ENCODE peak calls at places on chromosomes 1 and 21, in six cellular contexts. One of them, this sample, is unnamed.

GRCh38 chr1:212950243-212951057 is at the start of gene VASH2:
- DNase-seq in pancreas: peak; percentile 65
- DNase-seq in ovary: peak; percentile 28
- DNase-seq in HFF-Myc: no peak
- DNase-seq in cardiac fibroblast: peak; percentile 70
- DNase-seq in uterus: peak; percentile 79
- DNase-seq in this sample: no peak

GRCh38 chr1:86435327-86435726 is 11.4 kb downstream of the CLCA2 start:
- DNase-seq in HFF-Myc: no peak
- DNase-seq in cardiac fibroblast: no peak
- DNase-seq in uterus: no peak
- DNase-seq in ovary: no peak
- DNase-seq in pancreas: no peak
- DNase-seq in this sample: no peak

GRCh38 chr1:87603636-87604035 is 275.0 kb downstream of the LMO4 start:
- DNase-seq in ovary: no peak
- DNase-seq in uterus: no peak
- DNase-seq in pancreas: no peak
- DNase-seq in cardiac fibroblast: no peak
- DNase-seq in HFF-Myc: no peak
- DNase-seq in this sample: no peak

GRCh38 chr1:202155478-202156021 is 4.9 kb downstream of the PTPN7 start:
- DNase-seq in uterus: no peak
- DNase-seq in pancreas: no peak
- DNase-seq in HFF-Myc: no peak
- DNase-seq in cardiac fibroblast: peak; percentile 16
- DNase-seq in ovary: no peak
- DNase-seq in this sample: no peak

GRCh38 chr1:8814870-8815269 is 2.6 kb downstream of the RERE start:
- DNase-seq in uterus: no peak
- DNase-seq in pancreas: no peak
- DNase-seq in cardiac fibroblast: no peak
- DNase-seq in ovary: no peak
- DNase-seq in HFF-Myc: no peak
- DNase-seq in this sample: no peak

GRCh38 chr1:60916926-60917325 is 165.4 kb upstream of the NFIA start:
- DNase-seq in ovary: no peak
- DNase-seq in pancreas: no peak
- DNase-seq in HFF-Myc: no peak
- DNase-seq in uterus: no peak
- DNase-seq in cardiac fibroblast: no peak
- DNase-seq in this sample: no peak

GRCh38 chr1:19643602-19644419 is at the start of gene NBL1:
- DNase-seq in cardiac fibroblast: peak; percentile 79
- DNase-seq in ovary: peak; percentile 86
- DNase-seq in uterus: peak; percentile 83
- DNase-seq in pancreas: peak; percentile 33
- DNase-seq in HFF-Myc: no peak
- DNase-seq in this sample: no peak

GRCh38 chr1:24438423-24438901 is 22.9 kb downstream of the NIPAL3 start:
- DNase-seq in HFF-Myc: no peak
- DNase-seq in uterus: peak; percentile 59
- DNase-seq in ovary: no peak
- DNase-seq in cardiac fibroblast: peak; percentile 38
- DNase-seq in pancreas: no peak
- DNase-seq in this sample: no peak

GRCh38 chr21:38645282-38645681 is 147.0 kb upstream of the ERG start:
- DNase-seq in cardiac fibroblast: peak; percentile 32
- DNase-seq in ovary: no peak
- DNase-seq in uterus: no peak
- DNase-seq in HFF-Myc: peak; percentile 25
- DNase-seq in pancreas: no peak
- DNase-seq in this sample: no peak

GRCh38 chr21:41634858-41635257 is 126.9 kb upstream of the TMPRSS2 start:
- DNase-seq in pancreas: no peak
- DNase-seq in uterus: no peak
- DNase-seq in HFF-Myc: no peak
- DNase-seq in ovary: no peak
- DNase-seq in cardiac fibroblast: peak; percentile 26
- DNase-seq in this sample: peak; percentile 46

GRCh38 chr1:107740574-107740973 is 224.4 kb downstream of the VAV3 start:
- DNase-seq in uterus: no peak
- DNase-seq in ovary: no peak
- DNase-seq in pancreas: no peak
- DNase-seq in HFF-Myc: no peak
- DNase-seq in cardiac fibroblast: no peak
- DNase-seq in this sample: no peak

GRCh38 chr1:107741242-107741641 is 223.7 kb downstream of the VAV3 start:
- DNase-seq in ovary: no peak
- DNase-seq in cardiac fibroblast: no peak
- DNase-seq in pancreas: no peak
- DNase-seq in HFF-Myc: no peak
- DNase-seq in uterus: no peak
- DNase-seq in this sample: no peak

GRCh38 chr1:107739183-107739582 is 225.8 kb downstream of the VAV3 start:
- DNase-seq in uterus: no peak
- DNase-seq in HFF-Myc: no peak
- DNase-seq in pancreas: no peak
- DNase-seq in cardiac fibroblast: no peak
- DNase-seq in ovary: no peak
- DNase-seq in this sample: no peak

GRCh38 chr1:107739651-107740050 is 225.3 kb downstream of the VAV3 start:
- DNase-seq in HFF-Myc: no peak
- DNase-seq in uterus: no peak
- DNase-seq in pancreas: no peak
- DNase-seq in ovary: no peak
- DNase-seq in cardiac fibroblast: no peak
- DNase-seq in this sample: no peak
- TF ChIP-seq CTCF in HFF-Myc: peak; percentile 9
- TF ChIP-seq CTCF in uterus: no peak
- TF ChIP-seq CTCF in pancreas: no peak
- TF ChIP-seq CTCF in ovary: no peak
- TF ChIP-seq CTCF in cardiac fibroblast: no peak
- TF ChIP-seq CTCF in this sample: no peak

DNA sequence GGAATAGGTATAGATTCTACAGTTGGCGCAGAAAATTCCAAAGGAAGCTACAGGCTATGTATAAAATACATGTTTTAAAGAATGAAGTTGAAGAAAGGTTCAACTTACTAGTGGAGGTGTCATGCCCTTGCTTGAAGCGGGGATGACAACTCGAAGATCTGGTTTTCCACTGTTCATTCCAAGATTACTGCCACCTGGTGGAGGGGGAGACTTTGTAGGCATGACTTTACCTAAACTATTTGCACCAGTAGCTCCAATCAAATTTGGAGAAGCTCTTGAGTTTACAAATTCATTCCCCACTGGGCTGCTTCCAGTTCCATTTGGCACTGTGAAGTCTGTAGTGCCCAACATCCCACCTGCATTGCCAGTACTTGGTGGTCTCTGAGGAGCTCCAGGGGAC is 81.7 kb downstream of the AXDND1 start:
- DNase-seq in HFF-Myc: no peak
- DNase-seq in pancreas: no peak
- DNase-seq in ovary: no peak
- DNase-seq in uterus: no peak
- DNase-seq in cardiac fibroblast: no peak
- DNase-seq in this sample: no peak
- TF ChIP-seq CTCF in HFF-Myc: peak; percentile 39
- TF ChIP-seq CTCF in pancreas: no peak
- TF ChIP-seq CTCF in ovary: no peak
- TF ChIP-seq CTCF in uterus: no peak
- TF ChIP-seq CTCF in cardiac fibroblast: no peak
- TF ChIP-seq CTCF in this sample: peak; percentile 45

GRCh38 chr1:218872026-218872425 is 301.7 kb upstream of the LYPLAL1 start:
- DNase-seq in uterus: no peak
- DNase-seq in pancreas: no peak
- DNase-seq in HFF-Myc: no peak
- DNase-seq in ovary: no peak
- DNase-seq in cardiac fibroblast: no peak
- DNase-seq in this sample: no peak

GRCh38 chr1:218874313-218874712 is 299.4 kb upstream of the LYPLAL1 start:
- DNase-seq in pancreas: no peak
- DNase-seq in cardiac fibroblast: peak; percentile 93
- DNase-seq in ovary: no peak
- DNase-seq in uterus: no peak
- DNase-seq in HFF-Myc: no peak
- DNase-seq in this sample: no peak

GRCh38 chr1:218878369-218878768 is 295.3 kb upstream of the LYPLAL1 start:
- DNase-seq in HFF-Myc: no peak
- DNase-seq in uterus: no peak
- DNase-seq in cardiac fibroblast: peak; percentile 54
- DNase-seq in ovary: no peak
- DNase-seq in pancreas: no peak
- DNase-seq in this sample: no peak

GRCh38 chr1:218872928-218873327 is 300.8 kb upstream of the LYPLAL1 start:
- DNase-seq in uterus: no peak
- DNase-seq in HFF-Myc: no peak
- DNase-seq in pancreas: no peak
- DNase-seq in ovary: no peak
- DNase-seq in cardiac fibroblast: no peak
- DNase-seq in this sample: no peak

GRCh38 chr1:218874801-218875400 is 298.8 kb upstream of the LYPLAL1 start:
- DNase-seq in uterus: no peak
- DNase-seq in cardiac fibroblast: no peak
- DNase-seq in pancreas: no peak
- DNase-seq in HFF-Myc: no peak
- DNase-seq in ovary: no peak
- DNase-seq in this sample: no peak
- TF ChIP-seq CTCF in uterus: no peak
- TF ChIP-seq CTCF in cardiac fibroblast: no peak
- TF ChIP-seq CTCF in pancreas: no peak
- TF ChIP-seq CTCF in HFF-Myc: no peak
- TF ChIP-seq CTCF in ovary: no peak
- TF ChIP-seq CTCF in this sample: no peak

GRCh38 chr1:31397360-31398095 is 15.5 kb upstream of the SERINC2 start:
- DNase-seq in HFF-Myc: no peak
- DNase-seq in pancreas: no peak
- DNase-seq in uterus: no peak
- DNase-seq in cardiac fibroblast: no peak
- DNase-seq in ovary: no peak
- DNase-seq in this sample: no peak

GRCh38 chr1:31394628-31395193 is 18.3 kb upstream of the SERINC2 start:
- DNase-seq in uterus: peak; percentile 75
- DNase-seq in cardiac fibroblast: peak; percentile 70
- DNase-seq in pancreas: peak; percentile 89
- DNase-seq in ovary: peak; percentile 72
- DNase-seq in HFF-Myc: no peak
- DNase-seq in this sample: no peak

GRCh38 chr1:31393463-31393862 is 19.6 kb upstream of the SERINC2 start:
- DNase-seq in uterus: no peak
- DNase-seq in cardiac fibroblast: no peak
- DNase-seq in ovary: no peak
- DNase-seq in HFF-Myc: no peak
- DNase-seq in pancreas: no peak
- DNase-seq in this sample: no peak

GRCh38 chr1:31398246-31398645 is 14.8 kb upstream of the SERINC2 start:
- DNase-seq in ovary: no peak
- DNase-seq in uterus: no peak
- DNase-seq in cardiac fibroblast: no peak
- DNase-seq in pancreas: no peak
- DNase-seq in HFF-Myc: no peak
- DNase-seq in this sample: no peak

GRCh38 chr1:31396633-31397351 is 16.2 kb upstream of the SERINC2 start:
- DNase-seq in ovary: no peak
- DNase-seq in cardiac fibroblast: peak; percentile 49
- DNase-seq in uterus: no peak
- DNase-seq in HFF-Myc: peak; percentile 94
- DNase-seq in pancreas: no peak
- DNase-seq in this sample: no peak
- TF ChIP-seq CTCF in ovary: no peak
- TF ChIP-seq CTCF in cardiac fibroblast: peak; percentile 48
- TF ChIP-seq CTCF in uterus: no peak
- TF ChIP-seq CTCF in HFF-Myc: peak; percentile 66
- TF ChIP-seq CTCF in pancreas: no peak
- TF ChIP-seq CTCF in this sample: peak; percentile 67

GRCh38 chr1:233707153-233707905 is 93.4 kb downstream of the KCNK1 start:
- DNase-seq in HFF-Myc: peak; percentile 83
- DNase-seq in cardiac fibroblast: peak; percentile 9
- DNase-seq in ovary: no peak
- DNase-seq in pancreas: peak; percentile 71
- DNase-seq in uterus: peak; percentile 42
- DNase-seq in this sample: no peak
- TF ChIP-seq CTCF in HFF-Myc: no peak
- TF ChIP-seq CTCF in cardiac fibroblast: no peak
- TF ChIP-seq CTCF in ovary: no peak
- TF ChIP-seq CTCF in pancreas: no peak
- TF ChIP-seq CTCF in uterus: no peak
- TF ChIP-seq CTCF in this sample: no peak

GRCh38 chr1:43974443-43975248 is at the start of gene ATP6V0B:
- DNase-seq in uterus: peak; percentile 95
- DNase-seq in HFF-Myc: peak; percentile 75
- DNase-seq in pancreas: peak; percentile 96
- DNase-seq in ovary: peak; percentile 92
- DNase-seq in cardiac fibroblast: peak; percentile 94
- DNase-seq in this sample: peak; percentile 99
- TF ChIP-seq CTCF in uterus: peak; percentile 30
- TF ChIP-seq CTCF in HFF-Myc: no peak
- TF ChIP-seq CTCF in pancreas: no peak
- TF ChIP-seq CTCF in ovary: no peak
- TF ChIP-seq CTCF in cardiac fibroblast: no peak
- TF ChIP-seq CTCF in this sample: peak; percentile 44

GRCh38 chr1:3259020-3259419 is 190.0 kb downstream of the PRDM16 start:
- DNase-seq in cardiac fibroblast: no peak
- DNase-seq in ovary: no peak
- DNase-seq in pancreas: no peak
- DNase-seq in HFF-Myc: no peak
- DNase-seq in uterus: no peak
- DNase-seq in this sample: no peak
- TF ChIP-seq CTCF in cardiac fibroblast: no peak
- TF ChIP-seq CTCF in ovary: no peak
- TF ChIP-seq CTCF in pancreas: no peak
- TF ChIP-seq CTCF in HFF-Myc: no peak
- TF ChIP-seq CTCF in uterus: no peak
- TF ChIP-seq CTCF in this sample: no peak

GRCh38 chr1:27547220-27548116 is 56.5 kb downstream of the AHDC1 start:
- DNase-seq in ovary: no peak
- DNase-seq in HFF-Myc: no peak
- DNase-seq in pancreas: no peak
- DNase-seq in cardiac fibroblast: no peak
- DNase-seq in uterus: no peak
- DNase-seq in this sample: no peak
- TF ChIP-seq CTCF in ovary: no peak
- TF ChIP-seq CTCF in HFF-Myc: peak; percentile 8
- TF ChIP-seq CTCF in pancreas: no peak
- TF ChIP-seq CTCF in cardiac fibroblast: peak; percentile 15
- TF ChIP-seq CTCF in uterus: no peak
- TF ChIP-seq CTCF in this sample: peak; percentile 48

GRCh38 chr21:25360593-25360992 is 246.7 kb downstream of the MRPL39 start:
- DNase-seq in ovary: no peak
- DNase-seq in pancreas: no peak
- DNase-seq in HFF-Myc: no peak
- DNase-seq in uterus: no peak
- DNase-seq in cardiac fibroblast: no peak
- DNase-seq in this sample: no peak
- TF ChIP-seq CTCF in ovary: no peak
- TF ChIP-seq CTCF in pancreas: no peak
- TF ChIP-seq CTCF in HFF-Myc: peak; percentile 36
- TF ChIP-seq CTCF in uterus: no peak
- TF ChIP-seq CTCF in cardiac fibroblast: peak; percentile 34
- TF ChIP-seq CTCF in this sample: peak; percentile 23